ENCODE peak calls at places on chromosome 1, in nine cellular contexts. K, V, Q, F, P, S, A, G and E are unnamed samples.

GRCh38 chr1:14929547-14930223 is 223.9 kb upstream of the TMEM51 start:
- DNase-seq in K (no peak), V (no peak), Q (no peak), F (no peak), P (no peak), S (no peak), A (peak; percentile 58), G (peak; percentile 77), E (peak; percentile 66)

GRCh38 chr1:11563560-11564069 is 84.7 kb downstream of the DISP3 start:
- DNase-seq in K (peak; percentile 71), V (no peak), Q (no peak), F (no peak), P (no peak), S (no peak), A (no peak), G (no peak), E (no peak)

GRCh38 chr1:58768332-58768731 is 15.5 kb downstream of the JUN start:
- DNase-seq in K (no peak), V (no peak), Q (no peak), F (no peak), P (no peak), S (no peak), A (no peak), G (no peak), E (no peak)

GRCh38 chr1:60149254-60149653 is 75.7 kb upstream of the C1orf87 start:
- DNase-seq in K (no peak), V (no peak), Q (no peak), F (peak; percentile 38), P (no peak), S (no peak), A (no peak), G (no peak), E (peak; percentile 80)

GRCh38 chr1:201281573-201281972 is 1.7 kb upstream of the PKP1 start:
- DNase-seq in K (no peak), V (no peak), Q (no peak), F (no peak), P (no peak), S (no peak), A (no peak), G (no peak), E (no peak)

GRCh38 chr1:6590046-6590445 is 10.3 kb downstream of the ZBTB48 start:
- DNase-seq in K (no peak), V (no peak), Q (no peak), F (no peak), P (no peak), S (no peak), A (no peak), G (no peak), E (no peak)

GRCh38 chr1:51313268-51313852 is 17.0 kb downstream of the TTC39A start:
- DNase-seq in K (no peak), V (no peak), Q (no peak), F (no peak), P (peak; percentile 81), S (no peak), A (peak; percentile 79), G (no peak), E (no peak)

GRCh38 chr1:2414297-2414958 is 2.1 kb upstream of the PEX10 start:
- DNase-seq in K (peak; percentile 83), V (peak; percentile 87), Q (no peak), F (peak; percentile 93), P (peak; percentile 88), S (peak; percentile 37), A (peak; percentile 84), G (peak; percentile 71), E (peak; percentile 91)

GRCh38 chr1:169184812-169185211 is 78.3 kb downstream of the ATP1B1 start:
- DNase-seq in K (no peak), V (no peak), Q (no peak), F (no peak), P (peak; percentile 48), S (no peak), A (no peak), G (no peak), E (no peak)

DNA sequence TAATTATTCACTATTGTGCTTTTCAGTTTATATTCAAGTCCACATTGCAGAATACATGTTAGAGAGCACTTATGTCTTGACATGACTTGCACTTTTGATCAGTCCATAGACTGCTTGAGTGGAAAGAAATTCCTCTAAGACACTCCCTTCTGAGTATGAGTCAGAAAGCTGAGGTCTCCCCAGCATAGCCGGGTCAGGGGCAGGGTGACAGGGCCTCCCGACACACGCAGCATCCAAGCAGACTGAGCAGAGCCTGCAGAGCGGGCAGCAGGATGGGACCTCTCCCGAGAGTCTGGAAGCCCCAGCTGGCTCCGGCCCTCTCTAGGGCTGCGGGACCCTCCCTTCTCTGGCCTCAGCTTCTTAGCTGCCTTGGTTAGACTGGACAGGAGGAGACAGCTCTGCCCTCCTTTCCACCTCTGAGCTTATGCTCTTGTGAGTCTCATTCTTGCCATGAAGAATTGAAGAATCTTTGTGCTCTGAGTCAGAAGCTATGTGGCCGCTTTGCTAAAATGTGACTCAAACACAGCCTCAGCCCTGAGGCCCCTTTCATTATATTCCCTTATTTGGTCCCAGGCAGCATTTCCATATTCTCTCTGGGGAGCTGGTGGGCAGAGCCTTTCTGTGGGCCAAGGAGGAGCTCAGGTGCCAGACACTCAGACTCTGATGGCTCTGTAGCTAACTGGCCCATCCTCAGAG is 11.2 kb upstream of the CAPN2 start:
- DNase-seq in K (no peak), V (no peak), Q (peak; percentile 83), F (peak; percentile 84), P (no peak), S (no peak), A (peak; percentile 79), G (peak; percentile 90), E (peak; percentile 46)
- H3K4me3 ChIP-seq in K (no peak overlapping the region), V (no peak overlapping the region), Q (peak overlapping the region; percentile 55), F (no peak overlapping the region), P (no peak overlapping the region), S (no peak overlapping the region), A (no peak overlapping the region), G (peak overlapping the region; percentile 29), E (no peak overlapping the region)

DNA sequence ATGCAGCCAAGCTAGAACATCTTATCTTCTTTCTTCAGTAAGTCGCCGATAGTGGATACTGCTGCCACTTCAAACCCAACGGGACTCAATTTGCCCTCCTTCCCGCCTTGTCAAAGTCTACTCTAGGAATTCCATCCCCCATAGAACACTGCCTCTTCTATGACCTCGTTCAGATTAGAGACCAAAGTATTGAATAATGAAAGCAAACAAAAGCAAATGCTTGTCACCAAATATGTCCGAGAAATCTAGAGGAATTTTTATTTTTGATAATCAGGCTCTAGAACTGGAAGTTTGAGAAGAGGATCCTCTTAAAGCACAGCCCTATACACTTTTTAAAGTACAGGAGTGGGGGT is 868 bp upstream of the RRAGC start:
- DNase-seq in K (no peak), V (no peak), Q (no peak), F (no peak), P (no peak), S (no peak), A (peak; percentile 35), G (no peak), E (no peak)
- H3K4me1 ChIP-seq in K (peaks cover 18% of the 10 kb centered on the region), V (peaks cover 22% of the 10 kb centered on the region), Q (peaks cover 17% of the 10 kb centered on the region), F (peaks cover 66% of the 10 kb centered on the region), P (peaks cover 14% of the 10 kb centered on the region), S (no peaks in the 10 kb centered on the region), A (peaks cover 22% of the 10 kb centered on the region), G (peaks cover 15% of the 10 kb centered on the region), E (peaks cover 8% of the 10 kb centered on the region)

GRCh38 chr1:221734187-221734586 is 7.7 kb downstream of the DUSP10 start:
- DNase-seq in K (no peak), V (no peak), Q (no peak), F (no peak), P (no peak), S (no peak), A (no peak), G (no peak), E (no peak)
- H3K4me3 ChIP-seq in K (no peak overlapping the region), V (no peak overlapping the region), Q (no peak overlapping the region), F (no peak overlapping the region), P (no peak overlapping the region), S (no peak overlapping the region), A (no peak overlapping the region), G (no peak overlapping the region), E (no peak overlapping the region)

GRCh38 chr1:22284236-22284635 is 141.3 kb upstream of the WNT4 start:
- DNase-seq in K (no peak), V (no peak), Q (no peak), F (no peak), P (no peak), S (no peak), A (no peak), G (peak; percentile 4), E (no peak)
- H3K4me1 ChIP-seq in K (no peaks in the 10 kb centered on the region), V (no peaks in the 10 kb centered on the region), Q (peaks cover 4% of the 10 kb centered on the region), F (no peaks in the 10 kb centered on the region), P (no peaks in the 10 kb centered on the region), S (no peaks in the 10 kb centered on the region), A (peaks cover 20% of the 10 kb centered on the region), G (no peaks in the 10 kb centered on the region), E (no peaks in the 10 kb centered on the region)

DNA sequence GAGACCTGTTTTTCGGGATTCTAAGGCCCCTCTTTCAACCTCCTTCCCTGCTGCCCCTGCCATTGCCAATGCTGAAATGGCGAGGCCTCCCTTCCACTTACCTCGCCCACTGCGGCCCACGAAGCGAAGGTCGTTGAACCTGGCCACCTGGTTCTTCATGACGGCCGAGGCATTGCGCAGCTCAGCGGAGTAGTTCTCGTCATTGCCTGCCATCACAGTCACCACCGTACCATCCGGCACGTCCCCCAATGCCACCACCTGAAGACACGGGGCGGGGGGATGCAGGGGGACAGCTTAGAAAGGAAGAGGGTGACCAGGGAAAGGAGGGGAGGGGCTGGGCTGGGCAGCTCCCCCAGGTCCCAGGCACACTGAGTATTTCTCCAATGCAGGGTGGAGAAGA is 2.6 kb downstream of the RUNX3 start:
- DNase-seq in K (no peak), V (peak; percentile 66), Q (no peak), F (peak; percentile 71), P (no peak), S (no peak), A (no peak), G (no peak), E (no peak)
- H3K4me3 ChIP-seq in K (peak overlapping the region; percentile 91), V (peak overlapping the region; percentile 77), Q (no peak overlapping the region), F (peak overlapping the region; percentile 57), P (peak overlapping the region; percentile 63), S (no peak overlapping the region), A (no peak overlapping the region), G (no peak overlapping the region), E (no peak overlapping the region)

GRCh38 chr1:227765261-227766014 is 30.2 kb downstream of the SNAP47 start:
- DNase-seq in K (no peak), V (no peak), Q (no peak), F (no peak), P (no peak), S (no peak), A (no peak), G (no peak), E (no peak)
- H3K4me1 ChIP-seq in K (peaks cover 4% of the 10 kb centered on the region), V (peaks cover 74% of the 10 kb centered on the region), Q (peaks cover 24% of the 10 kb centered on the region), F (peaks cover 35% of the 10 kb centered on the region), P (no peaks in the 10 kb centered on the region), S (no peaks in the 10 kb centered on the region), A (peaks cover 20% of the 10 kb centered on the region), G (peaks cover 26% of the 10 kb centered on the region), E (no peaks in the 10 kb centered on the region)